ENCODE peak calls at places on chromosome 7, in seven cellular contexts. O is pancreas; R is AG04450; A is CD4-positive, alpha-beta T cell; G is Peyer's patch; Q is psoas muscle; C is AG09309. D is an unnamed sample.

GRCh38 chr7:75737856-75738603 is 711 bp downstream of the HIP1 start:
- DNase-seq in O (no peak), R (no peak), A (no peak), G (peak; percentile 51), Q (no peak), C (no peak), D (no peak)

GRCh38 chr7:142498364-142498763 is 240.5 kb upstream of the PRSS58 start:
- DNase-seq in O (no peak), R (no peak), A (no peak), G (no peak), Q (no peak), C (no peak), D (no peak)

GRCh38 chr7:148662646-148663045 is 36.1 kb upstream of the CUL1 start:
- DNase-seq in O (no peak), R (no peak), A (no peak), G (no peak), Q (no peak), C (no peak), D (no peak)

GRCh38 chr7:5594616-5595544 is 171.2 kb upstream of the TNRC18 start:
- DNase-seq in O (no peak), R (no peak), A (no peak), G (peak; percentile 47), Q (no peak), C (no peak), D (no peak)

GRCh38 chr7:129222064-129222463 is 2.8 kb upstream of the AHCYL2 start:
- DNase-seq in O (no peak), R (no peak), A (no peak), G (no peak), Q (no peak), C (no peak), D (no peak)

GRCh38 chr7:50667338-50667737 is 102.1 kb upstream of the DDC start:
- DNase-seq in O (peak; percentile 73), R (no peak), A (no peak), G (no peak), Q (no peak), C (no peak), D (no peak)

GRCh38 chr7:69586315-69586714 is 12.0 kb upstream of the AUTS2 start:
- DNase-seq in O (no peak), R (no peak), A (no peak), G (no peak), Q (no peak), C (no peak), D (no peak)

GRCh38 chr7:20280475-20281351 is 50.0 kb upstream of the ITGB8 start:
- DNase-seq in O (no peak), R (peak; percentile 51), A (no peak), G (no peak), Q (no peak), C (peak; percentile 47), D (no peak)

GRCh38 chr7:145534301-145534700 is 582.3 kb upstream of the CNTNAP2 start:
- DNase-seq in O (no peak), R (no peak), A (no peak), G (no peak), Q (no peak), C (no peak), D (no peak)

GRCh38 chr7:6917258-6917657 is 91.2 kb upstream of the CCZ1B start:
- DNase-seq in O (no peak), R (no peak), A (no peak), G (no peak), Q (no peak), C (no peak), D (no peak)

GRCh38 chr7:14351167-14351566 is 361.7 kb upstream of the ETV1 start:
- DNase-seq in O (no peak), R (no peak), A (no peak), G (no peak), Q (no peak), C (no peak), D (no peak)

GRCh38 chr7:15016726-15017125 is 114.2 kb upstream of the DGKB start:
- DNase-seq in O (no peak), R (no peak), A (no peak), G (no peak), Q (no peak), C (no peak), D (no peak)

GRCh38 chr7:373818-374705 is 84.1 kb downstream of the FOXL3 start:
- DNase-seq in O (no peak), R (no peak), A (no peak), G (peak; percentile 45), Q (no peak), C (no peak), D (peak; percentile 10)

GRCh38 chr7:118186491-118186890 is 2.5 kb downstream of the LSM8 start:
- DNase-seq in O (no peak), R (no peak), A (no peak), G (no peak), Q (no peak), C (no peak), D (no peak)

GRCh38 chr7:137844690-137845425 is 1.9 kb downstream of the DGKI start:
- DNase-seq in O (no peak), R (no peak), A (no peak), G (no peak), Q (no peak), C (no peak), D (no peak)

GRCh38 chr7:25964483-25964961 is 187.5 kb upstream of the NFE2L3 start:
- DNase-seq in O (peak; percentile 62), R (no peak), A (no peak), G (no peak), Q (no peak), C (no peak), D (no peak)

GRCh38 chr7:83751217-83751616 is 102.3 kb upstream of the SEMA3E start:
- DNase-seq in O (no peak), R (no peak), A (no peak), G (no peak), Q (no peak), C (no peak), D (no peak)

GRCh38 chr7:113062499-113062898 is 24.1 kb downstream of the GPR85 start:
- DNase-seq in O (no peak), R (no peak), A (no peak), G (no peak), Q (no peak), C (no peak), D (no peak)

GRCh38 chr7:130278892-130279690 is 12.4 kb downstream of the CPA2 start:
- DNase-seq in O (no peak), R (peak; percentile 67), A (no peak), G (no peak), Q (no peak), C (no peak), D (no peak)

GRCh38 chr7:68279827-68280400 is 1283.3 kb downstream of the TYW1 start:
- DNase-seq in O (no peak), R (no peak), A (no peak), G (no peak), Q (no peak), C (no peak), D (no peak)

GRCh38 chr7:127717502-127718125 is 65.6 kb downstream of the SND1 start:
- DNase-seq in O (no peak), R (no peak), A (no peak), G (no peak), Q (no peak), C (no peak), D (no peak)

GRCh38 chr7:20220824-20221547 is 3.8 kb upstream of the MACC1 start:
- DNase-seq in O (no peak), R (peak; percentile 89), A (no peak), G (no peak), Q (no peak), C (peak; percentile 98), D (no peak)

GRCh38 chr7:2566890-2567662 is 8.3 kb downstream of the IQCE start:
- DNase-seq in O (no peak), R (peak; percentile 69), A (no peak), G (peak; percentile 65), Q (no peak), C (no peak), D (no peak)

DNA sequence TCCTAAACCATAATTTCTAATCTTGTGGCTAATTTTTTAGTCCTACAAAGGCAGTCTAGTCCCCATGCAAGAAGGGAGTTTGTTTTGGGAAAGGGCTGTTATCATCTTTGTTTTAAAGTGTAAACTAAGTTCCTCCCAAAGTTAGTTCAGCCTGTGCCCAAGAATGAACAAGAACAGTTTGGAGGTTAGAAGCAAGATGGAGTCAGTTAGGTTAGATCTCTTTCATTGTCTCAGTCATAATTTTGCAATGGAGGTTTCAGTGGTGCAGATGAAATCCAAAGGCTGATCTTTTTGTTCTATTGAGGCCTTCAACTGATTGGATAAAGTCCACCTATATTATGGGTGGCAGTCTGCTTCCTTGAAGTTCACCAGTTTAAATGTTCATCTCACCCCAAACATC is 68.1 kb downstream of the LRGUK start:
- DNase-seq in O (no peak), R (no peak), A (no peak), G (no peak), Q (no peak), C (no peak), D (no peak)
- TF ChIP-seq CTCF in O (no peak), R (no peak), A (no peak), G (no peak), Q (no peak), C (no peak), D (no peak)

GRCh38 chr7:134444198-134444960 is 14.5 kb downstream of the AKR1B1 start:
- DNase-seq in O (no peak), R (no peak), A (no peak), G (no peak), Q (no peak), C (no peak), D (no peak)
- TF ChIP-seq CTCF in O (no peak), R (no peak), A (no peak), G (no peak), Q (peak; percentile 43), C (no peak), D (no peak)

GRCh38 chr7:140646931-140647647 is 6.5 kb upstream of the DENND2A start:
- DNase-seq in O (peak; percentile 22), R (no peak), A (no peak), G (no peak), Q (no peak), C (no peak), D (peak; percentile 31)

GRCh38 chr7:140643416-140643815 is 2.8 kb upstream of the DENND2A start:
- DNase-seq in O (no peak), R (no peak), A (no peak), G (no peak), Q (no peak), C (no peak), D (no peak)

GRCh38 chr7:140640727-140641531 is at the start of gene DENND2A:
- DNase-seq in O (peak; percentile 43), R (peak; percentile 69), A (no peak), G (peak; percentile 66), Q (peak; percentile 80), C (no peak), D (no peak)

GRCh38 chr7:140641532-140642191 is 1.0 kb upstream of the DENND2A start:
- DNase-seq in O (no peak), R (no peak), A (no peak), G (no peak), Q (no peak), C (no peak), D (no peak)

DNA sequence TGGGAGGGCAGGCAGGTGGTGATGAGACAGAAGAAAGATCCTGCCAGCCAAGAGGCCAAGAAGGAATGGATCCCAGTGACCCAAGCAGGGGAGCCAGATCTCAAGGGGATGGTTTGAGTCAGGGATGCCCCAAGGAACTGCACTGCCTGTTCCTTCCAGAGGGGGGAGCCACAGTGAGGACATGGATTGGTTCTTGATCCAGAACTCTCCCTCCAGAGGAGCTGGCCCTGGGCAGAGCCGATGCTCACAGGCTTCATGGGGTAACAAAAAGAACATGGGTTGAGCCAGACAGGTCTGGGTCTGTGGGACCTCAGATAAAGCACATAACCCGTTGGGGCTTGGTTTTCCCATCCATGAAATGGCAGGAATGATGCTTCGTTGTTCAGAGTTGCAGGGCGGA is 4.6 kb upstream of the DENND2A start:
- DNase-seq in O (no peak), R (no peak), A (no peak), G (no peak), Q (no peak), C (no peak), D (no peak)
- TF ChIP-seq CTCF in O (no peak), R (peak; percentile 43), A (no peak), G (no peak), Q (no peak), C (peak; percentile 34), D (no peak)

GRCh38 chr7:1439373-1440363 is 19.6 kb downstream of the MICALL2 start:
- DNase-seq in O (no peak), R (no peak), A (no peak), G (no peak), Q (no peak), C (no peak), D (no peak)
- TF ChIP-seq CTCF in O (no peak), R (no peak), A (no peak), G (no peak), Q (no peak), C (no peak), D (no peak)

D was measured in natural killer cell.